ENCODE peak calls at places on chromosomes 16 and 17, in four cellular contexts. B is MM.1S, Z is hepatocyte, E is fibroblast of lung. Q is an unnamed sample.

GRCh38 chr17:72376486-72377345 is 255.9 kb downstream of the SOX9 start:
- DNase-seq in B (no peak), Z (no peak), E (peak; percentile 59), Q (no peak)

GRCh38 chr17:35889818-35890773 is 9.9 kb upstream of the CCL5 start:
- DNase-seq in E (peak; percentile 47), B (no peak), Z (peak; percentile 79), Q (no peak)

GRCh38 chr16:69111831-69112230 is 6.4 kb downstream of the HAS3 start:
- DNase-seq in E (no peak), Z (no peak), B (no peak), Q (no peak)

GRCh38 chr16:61797960-61798359 is 238.3 kb downstream of the CDH8 start:
- DNase-seq in E (no peak), Z (no peak), B (no peak), Q (no peak)

GRCh38 chr16:73713817-73714495 is 582.7 kb upstream of the PSMD7 start:
- DNase-seq in Z (peak; percentile 53), B (no peak), E (peak; percentile 41), Q (peak; percentile 33)

GRCh38 chr16:26672206-26672605 is 394.5 kb upstream of the C16orf82 start:
- DNase-seq in B (no peak), Z (no peak), E (no peak), Q (no peak)

GRCh38 chr16:59593256-59593655 is 859.1 kb upstream of the GOT2 start:
- DNase-seq in B (no peak), Z (no peak), E (peak; percentile 69), Q (no peak)

GRCh38 chr16:27475561-27475960 is 73.6 kb downstream of the IL21R start:
- DNase-seq in E (peak; percentile 75), B (no peak), Z (no peak), Q (no peak)

GRCh38 chr17:77366558-77367245 is 225.9 kb downstream of the SEC14L1 start:
- DNase-seq in E (peak; percentile 78), B (peak; percentile 83), Z (peak; percentile 76), Q (no peak)

GRCh38 chr17:57138956-57139576 is 54.0 kb downstream of the AKAP1 start:
- DNase-seq in E (peak; percentile 14), B (no peak), Z (no peak), Q (no peak)

GRCh38 chr17:14205992-14206461 is 30.6 kb downstream of the CDRT15 start:
- DNase-seq in Z (no peak), E (no peak), B (no peak), Q (no peak)

GRCh38 chr16:57752581-57753447 is 17.2 kb downstream of the KATNB1 start:
- DNase-seq in E (no peak), Z (no peak), B (no peak), Q (no peak)

GRCh38 chr17:45256114-45256966 is 5.6 kb downstream of the SPATA32 start:
- DNase-seq in B (peak; percentile 30), E (no peak), Z (no peak), Q (peak; percentile 67)

GRCh38 chr17:37089998-37090397 is 141.2 kb downstream of the AATF start:
- DNase-seq in E (no peak), Z (no peak), B (peak; percentile 88), Q (peak; percentile 40)

GRCh38 chr16:82859638-82860037 is 232.9 kb downstream of the CDH13 start:
- DNase-seq in E (no peak), B (no peak), Z (no peak), Q (no peak)

GRCh38 chr17:66549731-66550207 is 247.4 kb downstream of the PRKCA start:
- DNase-seq in E (no peak), B (no peak), Z (no peak), Q (no peak)

GRCh38 chr16:74521691-74522090 is 85.2 kb downstream of the GLG1 start:
- DNase-seq in Z (peak; percentile 10), E (peak; percentile 15), B (no peak), Q (no peak)

GRCh38 chr16:47565454-47565853 is 104.3 kb downstream of the PHKB start:
- DNase-seq in E (peak; percentile 56), Z (no peak), B (no peak), Q (no peak)

DNA sequence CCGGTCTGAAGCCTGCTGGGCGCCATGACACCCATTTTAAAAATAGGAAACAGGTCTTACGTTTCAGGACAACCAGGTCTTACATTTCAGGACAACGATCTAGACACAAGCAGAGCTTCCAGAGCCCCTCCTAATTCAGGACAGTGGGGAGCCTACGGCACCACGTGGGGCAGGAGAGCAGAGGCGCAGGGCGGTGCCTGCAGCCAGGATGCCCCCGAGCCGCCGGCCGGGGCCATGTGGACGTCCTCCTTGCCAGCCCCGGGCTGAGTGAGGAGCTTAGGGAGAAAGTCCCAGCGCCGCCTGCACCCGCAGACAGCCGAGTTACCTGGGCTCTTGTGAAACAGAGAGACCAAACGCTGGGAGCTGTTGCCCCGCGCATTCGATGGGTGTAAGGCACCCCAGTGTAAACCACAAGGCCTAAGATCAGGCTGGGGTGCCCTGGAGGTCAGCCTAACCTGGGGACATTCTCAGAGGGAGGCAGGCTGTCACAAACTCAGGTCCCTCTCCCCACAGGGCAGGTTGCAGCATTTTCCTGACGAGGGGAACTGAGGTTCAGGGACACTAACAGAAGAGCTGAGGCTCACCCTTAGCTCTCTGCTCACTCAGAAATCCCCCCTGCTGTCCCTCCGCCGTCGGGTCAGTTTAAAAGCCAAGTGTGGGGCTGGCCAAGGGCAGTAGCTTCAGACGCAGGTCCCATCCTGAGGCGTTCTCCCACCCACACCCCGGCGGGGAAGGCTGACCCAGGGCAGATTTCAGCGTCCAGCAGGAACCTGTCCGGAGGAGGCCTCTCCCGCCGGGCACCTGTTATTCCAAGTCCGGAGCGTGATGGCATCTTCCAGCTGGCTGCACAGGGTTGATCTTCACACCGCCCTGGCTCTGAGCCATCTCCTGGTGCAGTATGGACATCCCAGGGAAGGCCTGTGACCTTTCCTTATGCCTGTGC is 1.8 kb upstream of the NOTUM start:
- DNase-seq in B (no peak), E (no peak), Z (no peak), Q (no peak)
- TF ChIP-seq EZH2 in B (no peak), E (no peak), Z (no peak), Q (no peak)

DNA sequence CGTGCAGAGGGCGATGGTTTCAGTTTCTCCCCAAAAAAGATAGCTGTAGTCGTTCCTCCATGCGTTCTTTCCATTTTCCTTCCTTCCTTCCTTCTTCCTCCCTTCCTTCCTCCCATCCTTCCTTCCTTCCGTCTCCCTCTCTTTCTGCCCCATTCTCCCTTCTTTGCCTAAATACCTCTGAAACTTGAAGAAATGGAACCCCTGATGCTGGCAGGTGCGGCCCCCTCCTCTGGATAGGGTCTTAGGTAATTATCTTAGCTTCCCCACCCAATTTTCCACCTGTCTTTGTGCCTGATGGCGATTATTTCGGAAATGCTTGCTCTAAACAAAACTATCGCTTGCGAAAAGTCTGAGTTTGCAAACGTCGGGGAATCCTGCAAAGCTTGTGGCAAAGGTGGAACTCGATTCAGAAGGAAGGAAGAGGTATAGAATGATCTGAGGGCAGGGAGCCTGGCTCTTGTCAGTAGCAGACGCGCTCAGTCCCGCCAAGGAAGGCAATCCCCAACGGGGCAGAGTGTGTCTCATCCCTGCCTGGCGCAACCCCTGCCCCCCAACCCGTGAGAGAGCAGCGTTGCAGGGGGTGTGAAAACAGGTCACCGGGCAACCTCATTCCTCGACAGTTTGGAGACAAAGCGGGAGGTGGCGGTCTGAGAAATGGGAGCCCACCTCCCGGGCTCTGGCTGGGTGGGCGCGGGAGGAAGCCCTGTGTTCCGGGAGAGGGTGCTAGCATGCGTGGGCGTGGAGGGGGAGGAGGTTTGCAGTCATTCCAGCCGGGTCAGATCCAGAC is 2.9 kb upstream of the CBX8 start:
- DNase-seq in E (no peak), Z (no peak), B (no peak), Q (peak; percentile 47)
- TF ChIP-seq EZH2 in E (peak; percentile 92), Z (peak; percentile 0), B (peak; percentile 97), Q (peak; percentile 91)

GRCh38 chr16:807345-808251 is 7.1 kb upstream of the GNG13 start:
- DNase-seq in B (peak; percentile 88), Z (peak; percentile 97), E (peak; percentile 88), Q (no peak)

GRCh38 chr16:804193-805048 is 3.9 kb upstream of the GNG13 start:
- DNase-seq in Z (no peak), B (no peak), E (no peak), Q (no peak)

GRCh38 chr16:802914-803750 is 2.6 kb upstream of the GNG13 start:
- DNase-seq in B (no peak), E (no peak), Z (no peak), Q (no peak)

GRCh38 chr16:803751-804075 is 3.2 kb upstream of the GNG13 start:
- DNase-seq in Z (no peak), B (no peak), E (no peak), Q (no peak)

GRCh38 chr16:805474-805873 is 4.9 kb upstream of the GNG13 start:
- DNase-seq in E (no peak), B (no peak), Z (no peak), Q (no peak)
- TF ChIP-seq EZH2 in E (no peak), B (no peak), Z (no peak), Q (no peak)

DNA sequence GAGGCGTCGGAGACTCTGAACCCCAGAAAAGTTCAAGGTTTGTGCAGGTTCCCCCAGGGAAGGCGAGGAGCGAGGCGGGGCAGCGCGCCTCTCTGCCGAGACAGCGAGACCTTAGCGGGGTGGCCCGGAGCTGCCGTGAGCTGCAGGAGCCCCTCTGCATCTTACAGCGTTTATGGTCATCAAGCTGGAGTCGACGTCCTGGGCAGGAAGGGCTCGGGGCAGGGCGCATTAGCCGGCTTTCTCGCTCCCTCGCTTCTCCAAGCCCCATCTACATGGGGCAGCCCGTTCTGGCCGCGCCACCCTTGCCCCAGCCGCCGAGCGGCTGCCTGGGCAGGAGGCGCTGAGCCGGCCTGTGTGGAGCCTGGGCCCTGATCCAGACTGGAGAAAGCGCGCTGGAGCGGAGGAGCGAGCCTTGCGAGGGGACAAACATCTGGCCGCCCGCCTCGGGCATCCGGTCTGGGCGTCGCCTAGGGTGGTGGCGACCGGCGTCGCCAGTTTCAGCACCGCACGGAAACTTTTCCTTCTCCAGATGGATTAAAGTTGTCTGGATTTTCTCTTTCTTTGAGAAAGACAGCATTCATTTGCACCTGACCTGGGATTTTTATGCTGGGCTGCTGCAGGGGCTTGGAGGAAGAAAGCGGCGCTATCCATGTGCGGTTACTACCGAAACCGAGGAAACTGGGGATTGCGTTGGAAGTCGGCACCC is 750 bp downstream of the TMEM132E start:
- DNase-seq in B (peak; percentile 21), E (no peak), Z (peak; percentile 37), Q (no peak)
- TF ChIP-seq EZH2 in B (no peak), E (peak; percentile 89), Z (peak; percentile 61), Q (no peak)

GRCh38 chr16:10876799-10877341 is at the start of gene CIITA:
- DNase-seq in Z (no peak), B (peak; percentile 96), E (peak; percentile 65), Q (no peak)
- TF ChIP-seq EZH2 in Z (no peak), B (no peak), E (no peak), Q (no peak)

GRCh38 chr16:51151435-51151950 is 423 bp upstream of the SALL1 start:
- DNase-seq in Z (peak; percentile 84), B (no peak), E (peak; percentile 37), Q (no peak)

GRCh38 chr16:51151951-51152663 is 1.0 kb upstream of the SALL1 start:
- DNase-seq in E (peak; percentile 40), B (no peak), Z (peak; percentile 85), Q (no peak)

GRCh38 chr16:51149721-51150158 is 1.3 kb downstream of the SALL1 start:
- DNase-seq in B (no peak), Z (no peak), E (no peak), Q (no peak)

GRCh38 chr16:51150159-51150893 is 744 bp downstream of the SALL1 start:
- DNase-seq in B (no peak), Z (no peak), E (no peak), Q (no peak)

DNA sequence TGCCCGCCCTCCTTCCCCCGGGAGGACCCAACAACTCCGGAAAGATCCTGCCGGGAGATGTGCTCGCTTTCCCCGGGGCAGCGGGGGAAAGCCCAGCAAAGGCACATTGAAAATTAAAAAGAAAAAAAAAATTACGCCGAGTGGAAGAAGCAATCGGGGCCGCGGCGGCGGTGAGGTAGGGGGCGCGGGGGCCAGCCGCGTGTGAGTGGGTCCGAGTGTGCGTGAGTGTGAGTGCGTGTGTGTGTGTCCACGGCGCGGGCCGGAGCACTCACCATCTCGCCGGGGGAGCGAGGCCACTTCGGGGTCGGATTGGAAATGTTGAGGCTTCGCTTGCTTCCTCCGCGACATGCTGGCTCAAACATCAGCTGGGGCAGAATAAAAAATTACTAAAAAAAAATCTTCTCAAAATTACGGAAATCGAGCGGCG is at the start of gene SALL1:
- DNase-seq in Z (no peak), B (no peak), E (peak; percentile 6), Q (no peak)
- TF ChIP-seq EZH2 in Z (peak; percentile 75), B (no peak), E (no peak), Q (no peak)

Q was measured in DND-41.